ENCODE peak calls at places on chromosomes 11 and 22, in ten cellular contexts. One of them, this sample, is unnamed.
A peak's percentile ranks its signal among the peaks of the same experiment; 100 is the strongest.

GRCh38 chr11:111978028-111978771 is 41.1 kb downstream of the DIXDC1 start:
- DNase-seq in cardiac fibroblast: peak; percentile 79
- DNase-seq in HFF-Myc: peak; percentile 37
- DNase-seq in nephron progenitor cell: peak; percentile 52
- DNase-seq in testis: peak; percentile 83
- DNase-seq in fibroblast of pulmonary artery: peak; percentile 83
- DNase-seq in lower leg skin: peak; percentile 64
- DNase-seq in mammary epithelial cell: peak; percentile 78
- DNase-seq in neural progenitor cell: peak; percentile 72
- DNase-seq in vagina: peak; percentile 92
- DNase-seq in this sample: peak; percentile 13

GRCh38 chr11:4025248-4025956 is 69.2 kb upstream of the RRM1 start:
- DNase-seq in cardiac fibroblast: peak; percentile 77
- DNase-seq in HFF-Myc: no peak
- DNase-seq in nephron progenitor cell: no peak
- DNase-seq in testis: no peak
- DNase-seq in fibroblast of pulmonary artery: peak; percentile 93
- DNase-seq in lower leg skin: no peak
- DNase-seq in mammary epithelial cell: peak; percentile 12
- DNase-seq in neural progenitor cell: no peak
- DNase-seq in vagina: no peak
- DNase-seq in this sample: no peak

GRCh38 chr11:2921742-2922493 is 7.3 kb downstream of the PHLDA2 start:
- DNase-seq in cardiac fibroblast: no peak
- DNase-seq in HFF-Myc: no peak
- DNase-seq in nephron progenitor cell: no peak
- DNase-seq in testis: no peak
- DNase-seq in fibroblast of pulmonary artery: no peak
- DNase-seq in lower leg skin: no peak
- DNase-seq in mammary epithelial cell: no peak
- DNase-seq in neural progenitor cell: no peak
- DNase-seq in vagina: no peak
- DNase-seq in this sample: no peak

GRCh38 chr11:115425816-115426215 is 78.4 kb downstream of the CADM1 start:
- DNase-seq in cardiac fibroblast: no peak
- DNase-seq in HFF-Myc: no peak
- DNase-seq in nephron progenitor cell: no peak
- DNase-seq in testis: no peak
- DNase-seq in fibroblast of pulmonary artery: no peak
- DNase-seq in lower leg skin: no peak
- DNase-seq in mammary epithelial cell: no peak
- DNase-seq in neural progenitor cell: no peak
- DNase-seq in vagina: no peak
- DNase-seq in this sample: no peak

GRCh38 chr22:31118046-31118820 is 4.5 kb upstream of the INPP5J start:
- DNase-seq in cardiac fibroblast: no peak
- DNase-seq in HFF-Myc: no peak
- DNase-seq in nephron progenitor cell: no peak
- DNase-seq in testis: no peak
- DNase-seq in fibroblast of pulmonary artery: no peak
- DNase-seq in lower leg skin: no peak
- DNase-seq in mammary epithelial cell: no peak
- DNase-seq in neural progenitor cell: no peak
- DNase-seq in vagina: no peak
- DNase-seq in this sample: no peak

GRCh38 chr22:48596111-48596860 is 1231.4 kb downstream of the BRD1 start:
- DNase-seq in cardiac fibroblast: no peak
- DNase-seq in HFF-Myc: no peak
- DNase-seq in nephron progenitor cell: no peak
- DNase-seq in testis: no peak
- DNase-seq in fibroblast of pulmonary artery: no peak
- DNase-seq in lower leg skin: no peak
- DNase-seq in mammary epithelial cell: no peak
- DNase-seq in neural progenitor cell: no peak
- DNase-seq in vagina: no peak
- DNase-seq in this sample: no peak

GRCh38 chr11:102573851-102574250 is 43.3 kb upstream of the MMP7 start:
- DNase-seq in cardiac fibroblast: peak; percentile 80
- DNase-seq in HFF-Myc: peak; percentile 19
- DNase-seq in nephron progenitor cell: no peak
- DNase-seq in testis: no peak
- DNase-seq in fibroblast of pulmonary artery: peak; percentile 41
- DNase-seq in lower leg skin: no peak
- DNase-seq in mammary epithelial cell: peak; percentile 73
- DNase-seq in neural progenitor cell: no peak
- DNase-seq in vagina: no peak
- DNase-seq in this sample: no peak

GRCh38 chr11:19536131-19536530 is 176.5 kb upstream of the NAV2 start:
- DNase-seq in cardiac fibroblast: no peak
- DNase-seq in HFF-Myc: no peak
- DNase-seq in nephron progenitor cell: no peak
- DNase-seq in testis: no peak
- DNase-seq in fibroblast of pulmonary artery: no peak
- DNase-seq in lower leg skin: no peak
- DNase-seq in mammary epithelial cell: no peak
- DNase-seq in neural progenitor cell: no peak
- DNase-seq in vagina: no peak
- DNase-seq in this sample: no peak

GRCh38 chr22:18122254-18122554 is 11.6 kb downstream of the TUBA8 start:
- DNase-seq in cardiac fibroblast: no peak
- DNase-seq in HFF-Myc: no peak
- DNase-seq in nephron progenitor cell: no peak
- DNase-seq in testis: no peak
- DNase-seq in fibroblast of pulmonary artery: no peak
- DNase-seq in lower leg skin: no peak
- DNase-seq in mammary epithelial cell: no peak
- DNase-seq in neural progenitor cell: no peak
- DNase-seq in vagina: no peak
- DNase-seq in this sample: no peak

GRCh38 chr22:18121436-18122253 is 11.0 kb downstream of the TUBA8 start:
- DNase-seq in cardiac fibroblast: no peak
- DNase-seq in HFF-Myc: no peak
- DNase-seq in nephron progenitor cell: no peak
- DNase-seq in testis: no peak
- DNase-seq in fibroblast of pulmonary artery: no peak
- DNase-seq in lower leg skin: no peak
- DNase-seq in mammary epithelial cell: no peak
- DNase-seq in neural progenitor cell: peak; percentile 71
- DNase-seq in vagina: no peak
- DNase-seq in this sample: peak; percentile 15

GRCh38 chr22:18130699-18131429 is 19.1 kb upstream of the USP18 start:
- DNase-seq in cardiac fibroblast: no peak
- DNase-seq in HFF-Myc: no peak
- DNase-seq in nephron progenitor cell: no peak
- DNase-seq in testis: no peak
- DNase-seq in fibroblast of pulmonary artery: no peak
- DNase-seq in lower leg skin: no peak
- DNase-seq in mammary epithelial cell: no peak
- DNase-seq in neural progenitor cell: no peak
- DNase-seq in vagina: no peak
- DNase-seq in this sample: no peak

GRCh38 chr22:18120941-18121340 is 10.3 kb downstream of the TUBA8 start:
- DNase-seq in cardiac fibroblast: no peak
- DNase-seq in HFF-Myc: no peak
- DNase-seq in nephron progenitor cell: no peak
- DNase-seq in testis: no peak
- DNase-seq in fibroblast of pulmonary artery: no peak
- DNase-seq in lower leg skin: no peak
- DNase-seq in mammary epithelial cell: no peak
- DNase-seq in neural progenitor cell: no peak
- DNase-seq in vagina: no peak
- DNase-seq in this sample: no peak

DNA sequence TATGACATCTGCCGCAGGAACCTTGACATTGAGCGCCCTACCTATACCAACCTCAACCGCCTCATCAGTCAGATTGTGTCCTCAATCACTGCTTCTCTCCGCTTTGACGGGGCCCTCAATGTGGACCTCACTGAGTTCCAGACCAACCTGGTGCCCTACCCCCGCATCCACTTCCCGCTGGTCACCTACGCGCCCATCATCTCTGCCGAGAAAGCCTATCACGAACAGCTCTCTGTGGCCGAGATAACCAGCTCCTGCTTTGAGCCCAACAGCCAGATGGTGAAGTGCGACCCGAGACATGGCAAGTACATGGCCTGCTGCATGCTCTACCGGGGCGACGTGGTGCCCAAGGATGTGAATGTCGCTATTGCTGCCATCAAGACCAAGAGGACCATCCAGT is 16.0 kb downstream of the TUBA8 start:
- DNase-seq in cardiac fibroblast: no peak
- DNase-seq in HFF-Myc: no peak
- DNase-seq in nephron progenitor cell: no peak
- DNase-seq in testis: no peak
- DNase-seq in fibroblast of pulmonary artery: no peak
- DNase-seq in lower leg skin: no peak
- DNase-seq in mammary epithelial cell: no peak
- DNase-seq in neural progenitor cell: no peak
- DNase-seq in vagina: no peak
- DNase-seq in this sample: no peak
- TF ChIP-seq CTCF in cardiac fibroblast: no peak
- TF ChIP-seq CTCF in HFF-Myc: no peak
- TF ChIP-seq CTCF in nephron progenitor cell: no peak
- TF ChIP-seq CTCF in testis: no peak
- TF ChIP-seq CTCF in fibroblast of pulmonary artery: no peak
- TF ChIP-seq CTCF in lower leg skin: no peak
- TF ChIP-seq CTCF in mammary epithelial cell: no peak
- TF ChIP-seq CTCF in neural progenitor cell: no peak
- TF ChIP-seq CTCF in vagina: no peak
- TF ChIP-seq CTCF in this sample: no peak

GRCh38 chr11:105149477-105149876 is 9.9 kb upstream of the CARD18 start:
- DNase-seq in cardiac fibroblast: no peak
- DNase-seq in HFF-Myc: no peak
- DNase-seq in nephron progenitor cell: no peak
- DNase-seq in testis: no peak
- DNase-seq in fibroblast of pulmonary artery: no peak
- DNase-seq in lower leg skin: no peak
- DNase-seq in mammary epithelial cell: peak; percentile 40
- DNase-seq in neural progenitor cell: no peak
- DNase-seq in vagina: no peak
- DNase-seq in this sample: no peak
- TF ChIP-seq CTCF in cardiac fibroblast: no peak
- TF ChIP-seq CTCF in HFF-Myc: no peak
- TF ChIP-seq CTCF in nephron progenitor cell: no peak
- TF ChIP-seq CTCF in testis: no peak
- TF ChIP-seq CTCF in fibroblast of pulmonary artery: no peak
- TF ChIP-seq CTCF in lower leg skin: no peak
- TF ChIP-seq CTCF in mammary epithelial cell: no peak
- TF ChIP-seq CTCF in neural progenitor cell: no peak
- TF ChIP-seq CTCF in vagina: no peak
- TF ChIP-seq CTCF in this sample: no peak

GRCh38 chr11:64994318-64994717 is 2.5 kb downstream of the BATF2 start:
- DNase-seq in cardiac fibroblast: no peak
- DNase-seq in HFF-Myc: no peak
- DNase-seq in nephron progenitor cell: no peak
- DNase-seq in testis: no peak
- DNase-seq in fibroblast of pulmonary artery: no peak
- DNase-seq in lower leg skin: no peak
- DNase-seq in mammary epithelial cell: no peak
- DNase-seq in neural progenitor cell: no peak
- DNase-seq in vagina: no peak
- DNase-seq in this sample: no peak

GRCh38 chr11:64998141-64998540 is 1.4 kb upstream of the BATF2 start:
- DNase-seq in cardiac fibroblast: no peak
- DNase-seq in HFF-Myc: no peak
- DNase-seq in nephron progenitor cell: no peak
- DNase-seq in testis: no peak
- DNase-seq in fibroblast of pulmonary artery: no peak
- DNase-seq in lower leg skin: no peak
- DNase-seq in mammary epithelial cell: peak; percentile 33
- DNase-seq in neural progenitor cell: no peak
- DNase-seq in vagina: no peak
- DNase-seq in this sample: no peak

GRCh38 chr11:64996327-64996709 is 453 bp downstream of the BATF2 start:
- DNase-seq in cardiac fibroblast: no peak
- DNase-seq in HFF-Myc: no peak
- DNase-seq in nephron progenitor cell: no peak
- DNase-seq in testis: no peak
- DNase-seq in fibroblast of pulmonary artery: no peak
- DNase-seq in lower leg skin: no peak
- DNase-seq in mammary epithelial cell: no peak
- DNase-seq in neural progenitor cell: no peak
- DNase-seq in vagina: no peak
- DNase-seq in this sample: no peak

GRCh38 chr11:64998690-64999431 is 2.1 kb upstream of the BATF2 start:
- DNase-seq in cardiac fibroblast: no peak
- DNase-seq in HFF-Myc: no peak
- DNase-seq in nephron progenitor cell: no peak
- DNase-seq in testis: no peak
- DNase-seq in fibroblast of pulmonary artery: no peak
- DNase-seq in lower leg skin: no peak
- DNase-seq in mammary epithelial cell: no peak
- DNase-seq in neural progenitor cell: no peak
- DNase-seq in vagina: no peak
- DNase-seq in this sample: no peak

GRCh38 chr11:64996710-64997380 is at the start of gene BATF2:
- DNase-seq in cardiac fibroblast: peak; percentile 66
- DNase-seq in HFF-Myc: peak; percentile 66
- DNase-seq in nephron progenitor cell: peak; percentile 65
- DNase-seq in testis: peak; percentile 69
- DNase-seq in fibroblast of pulmonary artery: peak; percentile 82
- DNase-seq in lower leg skin: peak; percentile 48
- DNase-seq in mammary epithelial cell: peak; percentile 60
- DNase-seq in neural progenitor cell: peak; percentile 86
- DNase-seq in vagina: no peak
- DNase-seq in this sample: peak; percentile 59
- TF ChIP-seq CTCF in cardiac fibroblast: peak; percentile 37
- TF ChIP-seq CTCF in HFF-Myc: peak; percentile 54
- TF ChIP-seq CTCF in nephron progenitor cell: no peak
- TF ChIP-seq CTCF in testis: peak; percentile 15
- TF ChIP-seq CTCF in fibroblast of pulmonary artery: peak; percentile 45
- TF ChIP-seq CTCF in lower leg skin: no peak
- TF ChIP-seq CTCF in mammary epithelial cell: peak; percentile 21
- TF ChIP-seq CTCF in neural progenitor cell: peak; percentile 63
- TF ChIP-seq CTCF in vagina: no peak
- TF ChIP-seq CTCF in this sample: no peak

GRCh38 chr11:33736148-33736809 is at the start of gene CD59:
- DNase-seq in cardiac fibroblast: peak; percentile 93
- DNase-seq in HFF-Myc: no peak
- DNase-seq in nephron progenitor cell: peak; percentile 99
- DNase-seq in testis: peak; percentile 97
- DNase-seq in fibroblast of pulmonary artery: peak; percentile 94
- DNase-seq in lower leg skin: peak; percentile 96
- DNase-seq in mammary epithelial cell: peak; percentile 94
- DNase-seq in neural progenitor cell: peak; percentile 95
- DNase-seq in vagina: peak; percentile 95
- DNase-seq in this sample: peak; percentile 96

GRCh38 chr11:33733978-33734377 is 2.2 kb downstream of the CD59 start:
- DNase-seq in cardiac fibroblast: peak; percentile 40
- DNase-seq in HFF-Myc: no peak
- DNase-seq in nephron progenitor cell: no peak
- DNase-seq in testis: no peak
- DNase-seq in fibroblast of pulmonary artery: peak; percentile 38
- DNase-seq in lower leg skin: no peak
- DNase-seq in mammary epithelial cell: peak; percentile 32
- DNase-seq in neural progenitor cell: no peak
- DNase-seq in vagina: no peak
- DNase-seq in this sample: no peak

GRCh38 chr11:33735166-33735425 is 1.1 kb downstream of the CD59 start:
- DNase-seq in cardiac fibroblast: no peak
- DNase-seq in HFF-Myc: no peak
- DNase-seq in nephron progenitor cell: no peak
- DNase-seq in testis: peak; percentile 42
- DNase-seq in fibroblast of pulmonary artery: no peak
- DNase-seq in lower leg skin: no peak
- DNase-seq in mammary epithelial cell: no peak
- DNase-seq in neural progenitor cell: peak; percentile 36
- DNase-seq in vagina: no peak
- DNase-seq in this sample: no peak

GRCh38 chr11:33734441-33735165 is 1.6 kb downstream of the CD59 start:
- DNase-seq in cardiac fibroblast: peak; percentile 63
- DNase-seq in HFF-Myc: no peak
- DNase-seq in nephron progenitor cell: no peak
- DNase-seq in testis: peak; percentile 37
- DNase-seq in fibroblast of pulmonary artery: peak; percentile 65
- DNase-seq in lower leg skin: no peak
- DNase-seq in mammary epithelial cell: peak; percentile 72
- DNase-seq in neural progenitor cell: no peak
- DNase-seq in vagina: no peak
- DNase-seq in this sample: no peak

GRCh38 chr11:33735426-33736147 is 636 bp downstream of the CD59 start:
- DNase-seq in cardiac fibroblast: peak; percentile 42
- DNase-seq in HFF-Myc: no peak
- DNase-seq in nephron progenitor cell: no peak
- DNase-seq in testis: peak; percentile 44
- DNase-seq in fibroblast of pulmonary artery: no peak
- DNase-seq in lower leg skin: no peak
- DNase-seq in mammary epithelial cell: peak; percentile 54
- DNase-seq in neural progenitor cell: peak; percentile 59
- DNase-seq in vagina: no peak
- DNase-seq in this sample: no peak
- TF ChIP-seq CTCF in cardiac fibroblast: no peak
- TF ChIP-seq CTCF in HFF-Myc: no peak
- TF ChIP-seq CTCF in nephron progenitor cell: no peak
- TF ChIP-seq CTCF in testis: peak; percentile 6
- TF ChIP-seq CTCF in fibroblast of pulmonary artery: no peak
- TF ChIP-seq CTCF in lower leg skin: no peak
- TF ChIP-seq CTCF in mammary epithelial cell: no peak
- TF ChIP-seq CTCF in neural progenitor cell: no peak
- TF ChIP-seq CTCF in vagina: no peak
- TF ChIP-seq CTCF in this sample: no peak

This sample was measured in endothelial cell.